ENCODE peak calls at places on chromosomes 6 and 20, in four cellular contexts. K, T, Z and E are unnamed samples.

GRCh38 chr6:37502703-37503485 is 3.2 kb upstream of the CCDC167 start:
- DNase-seq in Z (no peak), K (no peak), T (no peak), E (no peak)

GRCh38 chr6:36666726-36667591 is 11.6 kb upstream of the CDKN1A start:
- DNase-seq in Z (peak), K (peak), T (peak), E (peak)

GRCh38 chr20:7375905-7376304 is 564.4 kb downstream of the HAO1 start:
- DNase-seq in T (peak), Z (no peak), K (no peak), E (no peak)

GRCh38 chr6:2124260-2124709 is 121.1 kb downstream of the GMDS start:
- DNase-seq in Z (peak), T (no peak), K (no peak), E (no peak)

GRCh38 chr6:53794073-53794719 is 609 bp upstream of the LRRC1 start:
- DNase-seq in T (peak), K (peak), Z (peak), E (peak)

GRCh38 chr6:4698901-4699659 is 77.1 kb upstream of the CDYL start:
- DNase-seq in K (no peak), T (peak), Z (no peak), E (no peak)

GRCh38 chr6:70131528-70131927 is 171.4 kb downstream of the COL9A1 start:
- DNase-seq in T (no peak), K (no peak), Z (no peak), E (no peak)

GRCh38 chr6:113148576-113148975 is 708.6 kb upstream of the MARCKS start:
- DNase-seq in Z (no peak), T (peak), K (no peak), E (no peak)

GRCh38 chr6:165939601-165940290 is 227.9 kb downstream of the TBXT start:
- DNase-seq in T (no peak), Z (no peak), K (no peak), E (no peak)

GRCh38 chr6:1744543-1744942 is 134.8 kb downstream of the FOXC1 start:
- DNase-seq in T (no peak), K (no peak), Z (no peak), E (no peak)

GRCh38 chr6:121160276-121160675 is 174.0 kb downstream of the TBC1D32 start:
- DNase-seq in T (no peak), K (no peak), Z (no peak), E (no peak)

GRCh38 chr6:44800171-44800671 is 412.7 kb downstream of the CDC5L start:
- DNase-seq in Z (no peak), K (no peak), T (peak), E (no peak)

GRCh38 chr6:166581091-166581511 is 5.4 kb downstream of the RAMACL start:
- DNase-seq in K (no peak), Z (no peak), T (no peak), E (no peak)

GRCh38 chr6:11120273-11121005 is 8.9 kb upstream of the ERVFRD-1 start:
- DNase-seq in Z (no peak), T (peak), K (no peak), E (no peak)

GRCh38 chr6:27139753-27140522 is 107.6 kb upstream of the PRSS16 start:
- DNase-seq in T (peak), K (no peak), Z (no peak), E (no peak)

GRCh38 chr6:34112102-34112501 is 33.8 kb downstream of the GRM4 start:
- DNase-seq in K (no peak), T (no peak), Z (no peak), E (no peak)
- TF ChIP-seq CTCF in K (no peak), T (no peak), Z (no peak), E (no peak)

DNA sequence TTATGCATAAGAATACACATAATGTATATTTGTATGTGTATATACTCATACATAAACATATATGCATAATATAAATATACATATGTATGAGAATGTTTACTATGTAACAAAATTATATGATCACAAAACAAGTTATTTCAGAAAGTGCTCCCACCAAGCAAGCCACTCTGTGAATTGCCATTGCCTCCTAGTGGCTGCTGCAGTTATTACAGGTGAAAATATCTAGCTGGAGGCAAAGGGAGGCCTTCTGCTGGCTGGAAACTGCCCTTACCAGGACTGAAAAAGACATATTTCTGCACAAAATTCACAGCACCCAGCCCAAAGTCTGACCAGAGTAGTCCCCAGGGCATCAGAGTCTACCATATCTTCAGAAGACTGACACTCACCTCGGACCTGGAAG is 14.4 kb upstream of the ADAM33 start:
- DNase-seq in Z (no peak), K (no peak), T (no peak), E (no peak)
- TF ChIP-seq CTCF in Z (no peak), K (peak), T (peak), E (peak)

DNA sequence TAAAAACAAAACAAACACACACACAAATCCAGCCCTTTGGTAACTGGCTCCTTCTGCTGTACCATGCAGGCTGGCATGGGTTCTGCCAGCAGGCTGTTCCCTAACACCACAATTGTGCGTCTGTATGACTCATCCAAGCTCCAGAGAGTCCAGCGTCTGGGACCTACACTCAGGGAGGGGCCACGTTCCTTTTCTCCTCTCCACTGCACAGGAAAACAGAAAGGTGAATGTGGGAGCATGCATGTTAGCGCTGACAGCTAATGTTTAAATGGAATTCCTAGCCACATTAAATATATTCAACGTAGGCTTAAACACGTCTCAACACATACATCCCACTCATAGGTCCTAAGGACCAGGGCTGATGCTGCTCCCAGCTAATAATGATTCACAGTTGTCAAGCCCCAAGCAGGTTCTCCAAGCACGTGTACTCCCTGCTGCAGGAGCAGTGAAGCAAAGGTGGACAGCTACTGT is 20.7 kb downstream of the MAP1LC3A start:
- DNase-seq in K (no peak), T (peak), Z (peak), E (no peak)
- TF ChIP-seq CTCF in K (peak), T (peak), Z (peak), E (no peak)

DNA sequence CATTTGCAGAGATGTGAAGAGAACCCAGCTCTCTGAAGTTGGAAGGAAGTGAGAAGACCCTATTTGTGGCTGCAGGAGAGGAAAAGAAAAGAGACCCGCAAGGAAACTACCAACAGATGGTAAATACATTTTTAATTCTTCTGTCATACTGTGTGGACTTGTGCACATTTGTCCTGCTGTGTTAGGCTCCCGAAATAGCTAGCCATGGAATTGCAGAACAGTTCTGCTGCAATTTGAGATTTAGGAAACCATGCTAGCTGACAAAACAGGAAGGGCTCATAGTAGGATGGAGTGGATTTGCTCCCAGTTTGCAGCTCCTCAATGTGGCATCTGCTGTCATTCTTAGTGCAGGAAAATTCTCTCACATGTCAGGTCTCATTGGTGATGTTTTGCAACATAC is 12.1 kb upstream of the ATXN1 start:
- DNase-seq in K (no peak), Z (no peak), T (no peak), E (no peak)
- TF ChIP-seq CTCF in K (no peak), Z (no peak), T (no peak), E (no peak)

GRCh38 chr6:66421570-66421969 is 714.5 kb upstream of the EYS start:
- DNase-seq in K (no peak), Z (no peak), T (peak), E (peak)
- TF ChIP-seq CTCF in K (peak), Z (no peak), T (peak), E (peak)

GRCh38 chr20:32986331-32986966 is 17.8 kb downstream of the SUN5 start:
- DNase-seq in Z (no peak), K (no peak), T (no peak), E (no peak)

GRCh38 chr20:32989507-32990283 is 14.5 kb downstream of the SUN5 start:
- DNase-seq in K (no peak), Z (no peak), T (no peak), E (no peak)

GRCh38 chr20:32985596-32985995 is 18.6 kb downstream of the SUN5 start:
- DNase-seq in Z (no peak), K (no peak), T (no peak), E (no peak)

GRCh38 chr20:32987044-32987825 is 17.0 kb downstream of the SUN5 start:
- DNase-seq in Z (no peak), K (no peak), T (no peak), E (no peak)

DNA sequence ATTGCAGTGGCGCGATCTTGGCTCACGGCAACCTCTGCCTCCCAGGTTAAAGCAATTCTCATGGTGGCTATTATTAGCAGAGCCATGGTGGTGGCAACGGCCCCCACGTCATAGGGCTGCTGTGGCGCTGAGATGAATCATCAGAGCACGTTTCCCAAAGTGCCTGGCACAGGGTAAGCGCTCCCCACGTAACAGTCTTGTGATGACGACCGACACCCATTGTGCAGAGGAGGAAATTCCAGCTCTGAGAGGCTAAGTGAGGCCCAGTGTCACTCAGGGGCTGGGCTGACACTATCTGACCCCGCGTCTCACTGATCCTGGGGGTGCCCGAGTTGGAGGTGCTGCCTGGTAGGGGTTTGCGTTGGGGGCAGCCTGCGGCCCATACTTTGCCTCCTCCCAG is 16.2 kb downstream of the SUN5 start:
- DNase-seq in K (no peak), Z (no peak), T (no peak), E (no peak)
- TF ChIP-seq CTCF in K (no peak), Z (no peak), T (no peak), E (no peak)

DNA sequence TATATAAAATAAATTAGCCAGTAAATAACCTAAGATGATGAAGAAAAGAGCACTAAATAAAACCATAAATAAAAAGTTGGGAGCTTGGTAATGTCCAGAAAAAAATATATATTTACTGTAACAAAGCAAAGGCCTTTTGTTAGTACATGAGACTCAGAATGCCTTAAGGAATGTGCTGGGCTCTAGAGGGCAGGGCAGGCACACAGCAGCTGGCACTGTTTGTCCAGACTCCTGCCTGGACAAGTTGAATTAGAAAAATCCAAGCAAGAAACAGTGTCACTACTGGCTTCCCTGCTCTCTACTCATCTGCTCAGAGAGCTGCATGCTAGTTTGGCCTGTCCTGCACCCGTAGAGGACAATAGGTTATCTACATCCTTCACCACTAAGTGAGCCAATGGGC is 8.8 kb downstream of the DEFB129 start:
- DNase-seq in Z (no peak), T (peak), K (no peak), E (no peak)
- TF ChIP-seq CTCF in Z (peak), T (peak), K (no peak), E (no peak)

DNA sequence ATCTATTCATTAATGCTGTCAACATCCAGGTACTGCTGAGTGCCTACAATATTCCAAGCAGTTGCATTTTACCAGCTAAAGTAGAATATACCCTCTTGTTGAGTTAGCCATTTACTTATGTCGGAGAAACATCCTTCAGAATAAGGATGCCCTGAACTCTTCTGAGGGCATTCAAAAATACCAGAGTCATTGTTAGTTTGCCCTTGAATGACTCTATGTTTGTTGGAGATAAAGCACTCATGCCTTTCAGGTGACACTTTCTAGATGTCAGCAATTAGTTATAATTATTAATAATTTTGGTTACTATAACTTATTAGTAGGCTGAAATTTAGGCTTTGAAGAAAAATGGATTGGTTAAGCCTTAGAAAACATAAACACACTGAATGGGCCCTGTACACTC is 286.2 kb upstream of the STXBP5 start:
- DNase-seq in Z (no peak), T (no peak), K (no peak), E (no peak)
- TF ChIP-seq CTCF in Z (no peak), T (no peak), K (no peak), E (no peak)

GRCh38 chr6:190596-191395 is 101.5 kb upstream of the DUSP22 start:
- DNase-seq in T (no peak), K (no peak), Z (no peak), E (no peak)
- TF ChIP-seq CTCF in T (peak), K (peak), Z (no peak), E (no peak)